ENCODE peak calls at places on chromosomes 2 and 18, in nine cellular contexts. W is astrocyte; I is neuronal stem cell; K is CD4-positive, alpha-beta memory T cell; D is WERI-Rb-1; G is AG04450; Y is lower lobe of right lung; F is body of pancreas; A is right atrium auricular region. H is an unnamed sample.

GRCh38 chr2:235709969-235710879 is 216.4 kb downstream of the AGAP1 start:
- DNase-seq in K (peak; percentile 6), W (peak; percentile 20), I (peak; percentile 40), Y (no peak), G (no peak), D (no peak), A (no peak), F (no peak), H (no peak)

GRCh38 chr2:155308367-155309009 is 610.0 kb downstream of the KCNJ3 start:
- DNase-seq in K (no peak), Y (no peak), A (no peak), D (no peak), I (no peak), G (no peak), F (no peak), W (no peak), H (no peak)

GRCh38 chr2:241637233-241638062 is at the start of gene ATG4B:
- DNase-seq in K (peak; percentile 74), A (peak; percentile 82), W (peak; percentile 71), Y (peak; percentile 92), I (peak; percentile 85), F (peak; percentile 84), G (no peak), D (peak; percentile 86), H (peak; percentile 95)

GRCh38 chr2:102967451-102967850 is 205.6 kb downstream of the TMEM182 start:
- DNase-seq in I (no peak), A (no peak), K (no peak), D (no peak), Y (no peak), W (peak; percentile 87), G (no peak), F (no peak), H (no peak)

GRCh38 chr2:170073288-170073687 is 104.7 kb upstream of the MYO3B start:
- DNase-seq in I (no peak), W (peak; percentile 86), Y (no peak), G (peak; percentile 4), F (peak; percentile 72), D (no peak), K (no peak), A (no peak), H (no peak)

GRCh38 chr2:287471-287885 is 413 bp downstream of the ALKAL2 start:
- DNase-seq in W (peak; percentile 34), D (peak; percentile 44), A (no peak), K (no peak), G (no peak), Y (peak; percentile 55), I (no peak), F (no peak), H (peak; percentile 70)

GRCh38 chr2:198994678-198995077 is 463.1 kb downstream of the SATB2 start:
- DNase-seq in F (no peak), G (no peak), K (no peak), A (no peak), W (no peak), Y (no peak), D (no peak), I (no peak), H (no peak)

GRCh38 chr18:3821524-3821923 is 371.6 kb downstream of the TGIF1 start:
- DNase-seq in G (no peak), A (no peak), I (no peak), W (no peak), F (no peak), D (no peak), K (no peak), Y (no peak), H (no peak)

GRCh38 chr2:65098741-65099140 is 31.2 kb downstream of the RAB1A start:
- DNase-seq in D (no peak), F (no peak), Y (no peak), W (no peak), A (no peak), K (no peak), G (no peak), I (no peak), H (no peak)

DNA sequence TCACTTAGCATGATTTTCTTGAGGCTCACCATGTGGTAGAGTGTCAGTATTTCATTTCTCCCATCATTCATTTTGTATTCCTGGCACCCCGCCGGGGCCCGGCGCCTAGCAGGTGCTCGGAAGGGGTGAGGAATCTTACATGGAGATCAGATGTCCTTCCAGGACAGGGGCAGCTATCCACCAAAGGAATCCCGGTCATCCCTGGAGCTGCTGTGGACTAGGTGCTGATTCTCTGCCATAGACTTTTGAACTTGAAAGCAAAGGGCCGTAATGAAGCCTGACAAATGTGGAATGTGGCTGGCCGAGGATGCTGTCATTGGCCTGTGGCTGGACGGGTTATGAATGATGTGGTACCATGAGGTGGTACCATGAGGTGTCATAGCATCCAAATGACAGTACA is 2.4 kb downstream of the PRELID3A start:
- DNase-seq in W (peak; percentile 46), A (no peak), F (no peak), D (no peak), K (no peak), I (no peak), Y (no peak), G (no peak), H (no peak)
- H3K4me3 ChIP-seq in W (no peak overlapping the region), A (no peak overlapping the region), F (no peak overlapping the region), D (no peak overlapping the region), K (no peak overlapping the region), I (no peak overlapping the region), Y (no peak overlapping the region), G (no peak overlapping the region), H (no peak overlapping the region)

GRCh38 chr18:33576999-33577687 is 876 bp upstream of the ASXL3 start:
- DNase-seq in F (no peak), D (no peak), Y (no peak), A (no peak), W (no peak), G (no peak), I (no peak), K (no peak), H (no peak)
- H3K4me3 ChIP-seq in F (peak overlapping the region; percentile 50), D (peak overlapping the region; percentile 49), Y (peak overlapping the region; percentile 61), A (peak overlapping the region; percentile 78), W (peak overlapping the region; percentile 89), G (peak overlapping the region; percentile 65), I (peak overlapping the region; percentile 86), K (no peak overlapping the region), H (peak overlapping the region; percentile 92)

DNA sequence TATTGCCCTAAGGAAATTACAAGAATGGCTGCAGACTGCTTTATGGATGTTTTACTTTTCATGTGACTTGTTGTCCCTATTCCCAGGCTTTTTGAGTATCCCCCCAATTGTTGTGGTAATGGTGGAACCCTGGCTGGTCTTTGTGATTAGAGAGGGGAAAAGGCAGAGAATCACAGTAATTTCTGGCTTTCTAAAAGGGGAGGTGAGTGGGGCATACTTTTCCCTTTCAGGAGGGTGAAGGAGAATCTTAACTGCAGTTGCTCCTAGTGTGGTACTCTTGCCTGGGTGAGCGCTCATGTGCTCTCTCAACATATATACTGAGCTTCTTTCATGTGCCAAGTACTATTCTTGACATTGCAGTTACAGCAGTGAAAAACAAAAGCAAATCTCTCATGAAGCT is 69.3 kb downstream of the ASXL3 start:
- DNase-seq in A (no peak), Y (no peak), I (no peak), G (no peak), W (no peak), D (no peak), K (no peak), F (no peak), H (no peak)
- H3K4me3 ChIP-seq in A (no peak overlapping the region), Y (no peak overlapping the region), I (no peak overlapping the region), G (no peak overlapping the region), W (no peak overlapping the region), D (no peak overlapping the region), K (no peak overlapping the region), F (no peak overlapping the region), H (no peak overlapping the region)

DNA sequence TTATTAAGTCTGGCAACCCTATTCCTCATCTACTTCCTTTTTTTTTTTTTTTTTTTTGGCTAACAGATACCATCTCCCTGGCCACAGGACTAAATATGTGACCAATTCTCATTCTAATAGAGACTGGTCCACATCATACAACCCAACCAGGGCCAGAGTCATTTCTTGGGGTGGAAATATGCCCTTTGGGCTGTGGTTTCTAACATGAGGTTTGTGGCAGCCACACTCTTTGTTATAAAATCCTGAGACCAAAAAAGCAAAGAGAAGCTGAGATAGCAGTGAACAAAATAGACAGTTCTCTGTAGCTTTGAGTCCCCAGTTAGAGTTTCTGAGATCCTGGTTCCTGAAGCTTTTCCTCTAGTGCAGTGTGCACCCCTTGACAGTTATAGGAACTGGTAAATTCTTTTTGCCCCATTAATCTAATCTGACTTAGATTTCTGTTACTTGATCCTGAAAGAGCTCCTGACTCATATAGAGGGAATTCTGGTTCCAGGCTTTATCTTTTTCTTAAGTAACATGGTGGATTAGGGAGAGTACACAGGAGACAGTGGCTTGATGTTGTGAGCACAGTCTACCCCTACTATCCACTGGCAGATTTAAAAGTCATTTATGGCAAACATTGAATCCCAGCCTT is 86.8 kb downstream of the MAIP1 start:
- DNase-seq in F (no peak), G (no peak), D (no peak), W (peak; percentile 90), K (no peak), I (no peak), A (no peak), Y (no peak), H (no peak)
- H3K4me3 ChIP-seq in F (no peak overlapping the region), G (no peak overlapping the region), D (peak overlapping the region; percentile 30), W (no peak overlapping the region), K (no peak overlapping the region), I (no peak overlapping the region), A (no peak overlapping the region), Y (no peak overlapping the region), H (no peak overlapping the region)

DNA sequence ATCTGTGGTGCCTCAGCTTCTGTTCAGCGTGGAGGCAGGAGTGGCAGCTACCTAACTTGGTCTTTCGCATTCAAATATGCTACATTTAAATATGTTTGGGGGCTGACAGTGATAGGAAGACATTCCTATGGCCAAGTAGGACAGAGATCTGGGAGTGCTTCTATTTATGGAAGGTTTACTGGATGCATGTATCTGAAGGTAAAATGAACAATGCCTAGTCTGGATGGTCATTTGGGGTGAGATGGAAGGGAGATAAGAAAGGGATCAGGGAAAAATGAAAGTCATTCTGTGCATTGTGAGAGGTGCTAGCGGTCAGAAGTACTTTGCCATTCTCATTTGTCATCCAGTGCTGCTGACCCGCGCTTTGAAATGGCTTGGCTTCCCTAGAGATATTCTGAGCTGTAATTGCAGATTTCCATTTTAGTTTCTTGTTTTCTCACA is 300.9 kb upstream of the FBXO11 start:
- DNase-seq in I (no peak), D (no peak), A (no peak), Y (no peak), G (no peak), W (no peak), F (no peak), K (no peak), H (no peak)
- H3K4me3 ChIP-seq in I (no peak overlapping the region), D (no peak overlapping the region), A (no peak overlapping the region), Y (no peak overlapping the region), G (no peak overlapping the region), W (no peak overlapping the region), F (no peak overlapping the region), K (no peak overlapping the region), H (no peak overlapping the region)

H was measured in kidney.